ENCODE peak calls at places on chromosomes 4 and X, in six cellular contexts. Y is IMR-90, G is mammary epithelial cell, L is H9, E is SK-N-SH, O is hepatocyte. S is an unnamed sample.

GRCh38 chr4:133600008-133600407 is 450.9 kb downstream of the PCDH10 start:
- DNase-seq in Y (no peak), G (no peak), L (no peak), E (no peak), O (no peak), S (no peak)

GRCh38 chrX:13101439-13102139 is 57.2 kb upstream of the FAM9C start:
- DNase-seq in Y (peak), G (peak), L (no peak), E (no peak), O (peak), S (no peak)

GRCh38 chr4:128450326-128451120 is 162.9 kb upstream of the PGRMC2 start:
- DNase-seq in Y (peak), G (no peak), L (no peak), E (no peak), O (no peak), S (no peak)

GRCh38 chr4:64158648-64159326 is 250.5 kb downstream of the TECRL start:
- DNase-seq in Y (peak), G (peak), L (peak), E (peak), O (peak), S (peak)

GRCh38 chrX:86383681-86384540 is 235.7 kb downstream of the DACH2 start:
- DNase-seq in Y (no peak), G (no peak), L (no peak), E (no peak), O (no peak), S (no peak)

GRCh38 chr4:73447701-73448100 is 11.7 kb downstream of the AFP start:
- DNase-seq in Y (peak), G (no peak), L (no peak), E (no peak), O (no peak), S (no peak)

GRCh38 chrX:133523094-133523493 is 107.8 kb upstream of the GPC4 start:
- DNase-seq in Y (no peak), G (peak), L (no peak), E (no peak), O (no peak), S (no peak)

GRCh38 chr4:1763550-1764080 is 29.5 kb upstream of the FGFR3 start:
- DNase-seq in Y (peak), G (no peak), L (no peak), E (peak), O (peak), S (no peak)

GRCh38 chr4:105306158-105306781 is 159.6 kb downstream of the TET2 start:
- DNase-seq in Y (no peak), G (peak), L (no peak), E (no peak), O (no peak), S (no peak)

GRCh38 chrX:97987979-97988378 is 1104.3 kb downstream of the RPA4 start:
- DNase-seq in Y (no peak), G (no peak), L (no peak), E (no peak), O (no peak), S (no peak)

GRCh38 chr4:37584530-37585060 is 101.6 kb downstream of the RELL1 start:
- DNase-seq in Y (no peak), G (no peak), L (no peak), E (no peak), O (no peak), S (no peak)

GRCh38 chr4:71236226-71236625 is 102.6 kb upstream of the SLC4A4 start:
- DNase-seq in Y (no peak), G (no peak), L (no peak), E (no peak), O (no peak), S (no peak)

GRCh38 chrX:95346854-95347253 is 1337.8 kb upstream of the DIAPH2 start:
- DNase-seq in Y (peak), G (peak), L (no peak), E (no peak), O (no peak), S (no peak)

GRCh38 chr4:83618991-83619390 is 83.1 kb downstream of the GPAT3 start:
- DNase-seq in Y (peak), G (peak), L (no peak), E (no peak), O (no peak), S (peak)

GRCh38 chr4:76831475-76832390 is 66.2 kb downstream of the SOWAHB start:
- DNase-seq in Y (peak), G (no peak), L (no peak), E (no peak), O (peak), S (no peak)

GRCh38 chr4:76830612-76831474 is 67.1 kb downstream of the SOWAHB start:
- DNase-seq in Y (peak), G (no peak), L (no peak), E (no peak), O (peak), S (no peak)
- H2AFZ ChIP-seq in Y (peak), G (peak), L (no peak), E (peak), O (peak), S (no peak)

GRCh38 chr4:123746981-123747380 is 350.4 kb downstream of the SPRY1 start:
- DNase-seq in Y (no peak), G (no peak), L (peak), E (no peak), O (no peak), S (no peak)
- H2AFZ ChIP-seq in Y (peak), G (no peak), L (no peak), E (no peak), O (no peak), S (no peak)

DNA sequence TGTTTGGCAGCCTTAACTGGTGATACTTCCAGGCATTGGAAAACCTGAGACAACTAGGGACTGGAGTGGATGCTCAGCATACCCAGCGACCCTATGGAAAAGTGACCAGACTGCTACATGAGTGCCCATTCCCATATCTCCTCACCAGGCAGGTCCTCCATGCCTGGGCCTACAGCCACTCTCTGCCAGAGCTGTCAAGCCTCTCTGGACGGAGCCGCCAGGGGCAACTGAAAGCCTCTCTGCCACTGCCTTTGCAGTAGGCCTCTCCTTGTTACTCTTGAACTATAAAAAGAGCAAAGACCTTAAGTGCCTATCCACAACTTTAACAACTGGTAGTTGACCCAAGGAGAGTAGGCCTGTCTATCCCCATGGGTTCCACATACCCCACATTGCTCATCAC is 20.2 kb upstream of the FAAH2 start:
- DNase-seq in Y (no peak), G (no peak), L (no peak), E (no peak), O (no peak), S (no peak)
- H2AFZ ChIP-seq in Y (no peak), G (no peak), L (no peak), E (no peak), O (no peak), S (no peak)

GRCh38 chr4:33715996-33716395 is 2528.3 kb downstream of the ARAP2 start:
- DNase-seq in Y (no peak), G (peak), L (no peak), E (peak), O (no peak), S (peak)
- H2AFZ ChIP-seq in Y (no peak), G (no peak), L (no peak), E (no peak), O (no peak), S (no peak)

DNA sequence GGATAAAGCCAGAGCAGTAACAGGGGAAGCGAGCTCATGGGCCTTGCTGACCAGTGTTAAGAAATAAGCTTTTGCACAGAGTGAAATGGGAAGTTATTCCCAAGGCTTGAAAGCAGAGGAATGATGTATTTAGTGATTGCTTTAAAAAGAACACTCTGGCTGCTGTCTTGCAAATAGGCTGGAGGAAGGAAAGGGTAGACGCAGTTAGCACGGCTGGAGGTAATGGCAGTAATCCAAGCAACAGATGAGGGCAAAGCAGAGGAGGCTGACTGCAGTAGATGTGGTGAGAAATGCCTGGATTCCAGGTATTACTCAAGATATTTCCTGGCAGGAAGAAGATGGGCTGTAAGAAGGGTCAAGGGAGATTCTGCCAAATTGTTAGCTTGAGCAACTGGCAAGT is 1342.3 kb upstream of the AGA start:
- DNase-seq in Y (no peak), G (no peak), L (no peak), E (no peak), O (no peak), S (no peak)
- H2AFZ ChIP-seq in Y (no peak), G (no peak), L (no peak), E (no peak), O (no peak), S (no peak)

GRCh38 chrX:15567886-15568616 is 32.7 kb downstream of the ACE2 start:
- DNase-seq in Y (no peak), G (peak), L (no peak), E (no peak), O (peak), S (no peak)

GRCh38 chrX:15574017-15574416 is 26.7 kb downstream of the ACE2 start:
- DNase-seq in Y (no peak), G (no peak), L (no peak), E (no peak), O (no peak), S (no peak)

GRCh38 chrX:15567267-15567666 is 33.5 kb downstream of the ACE2 start:
- DNase-seq in Y (no peak), G (no peak), L (no peak), E (no peak), O (no peak), S (no peak)

GRCh38 chrX:15566244-15566643 is 34.5 kb downstream of the ACE2 start:
- DNase-seq in Y (no peak), G (no peak), L (no peak), E (no peak), O (no peak), S (no peak)

DNA sequence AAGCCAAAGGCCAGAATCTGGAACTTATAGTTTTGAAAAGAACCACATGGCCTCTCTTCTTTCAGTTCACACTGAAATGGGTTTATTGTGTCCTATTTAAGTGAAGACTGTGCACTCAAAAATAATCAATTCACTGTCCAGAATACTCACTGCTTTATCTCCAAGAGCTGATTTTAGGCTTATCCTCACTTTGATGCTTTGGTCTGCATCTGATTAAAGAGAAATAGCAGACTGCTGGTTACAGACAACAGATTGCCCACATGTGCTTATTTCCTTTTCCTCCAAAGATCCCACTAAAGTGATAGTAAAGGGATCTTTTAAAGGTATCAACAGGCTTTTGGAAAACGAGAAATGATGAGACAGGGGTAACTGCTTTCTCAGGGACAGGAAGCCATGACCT is 30.6 kb downstream of the ACE2 start:
- DNase-seq in Y (no peak), G (no peak), L (no peak), E (peak), O (no peak), S (no peak)
- H2AFZ ChIP-seq in Y (no peak), G (peak), L (peak), E (no peak), O (no peak), S (no peak)

GRCh38 chrX:129979207-129979920 is 3.1 kb upstream of the BCORL1 start:
- DNase-seq in Y (no peak), G (no peak), L (peak), E (no peak), O (no peak), S (no peak)

GRCh38 chrX:129981207-129981553 is 1.3 kb upstream of the BCORL1 start:
- DNase-seq in Y (no peak), G (no peak), L (no peak), E (no peak), O (no peak), S (no peak)

GRCh38 chrX:129980540-129981206 is 1.8 kb upstream of the BCORL1 start:
- DNase-seq in Y (no peak), G (no peak), L (peak), E (peak), O (peak), S (peak)

GRCh38 chrX:129980043-129980442 is 2.4 kb upstream of the BCORL1 start:
- DNase-seq in Y (no peak), G (no peak), L (no peak), E (peak), O (peak), S (no peak)

DNA sequence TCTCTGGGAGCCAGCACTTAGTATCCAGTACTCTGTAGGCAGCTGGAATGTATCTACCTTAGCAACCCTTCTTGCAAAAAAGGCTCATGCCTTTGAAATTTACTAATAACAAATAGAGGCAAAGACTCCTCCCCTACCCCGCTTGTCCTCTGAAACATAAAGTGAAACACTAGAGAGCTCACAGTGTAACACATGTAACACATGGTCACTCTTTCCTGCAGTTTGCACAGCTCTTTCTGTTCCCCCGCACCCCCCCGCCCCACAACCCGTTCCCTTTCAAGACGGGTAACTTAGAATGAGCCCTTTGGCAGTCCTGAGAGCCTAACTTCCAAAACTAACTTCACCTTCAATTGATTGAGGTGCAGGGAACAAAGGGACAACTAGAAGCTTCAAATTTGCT is 6.0 kb upstream of the BCORL1 start:
- DNase-seq in Y (no peak), G (no peak), L (no peak), E (no peak), O (no peak), S (no peak)
- H2AFZ ChIP-seq in Y (no peak), G (no peak), L (no peak), E (no peak), O (no peak), S (no peak)

GRCh38 chr4:114423582-114423981 is 175.0 kb upstream of the UGT8 start:
- DNase-seq in Y (no peak), G (no peak), L (no peak), E (no peak), O (no peak), S (no peak)
- H2AFZ ChIP-seq in Y (no peak), G (no peak), L (no peak), E (no peak), O (no peak), S (no peak)

GRCh38 chr4:51932684-51933083 is 87.5 kb downstream of the LRRC66 start:
- DNase-seq in Y (no peak), G (no peak), L (no peak), E (no peak), O (no peak), S (no peak)
- H2AFZ ChIP-seq in Y (no peak), G (no peak), L (no peak), E (no peak), O (no peak), S (no peak)